ENCODE peak calls at places on chromosomes 6 and 20, in four cellular contexts. N is WTC11, E is SK-N-SH, O is K562. S is an unnamed sample.

GRCh38 chr6:3321875-3322274 is 63.1 kb downstream of the PSMG4 start:
- DNase-seq in N (no peak), E (no peak), O (no peak), S (no peak)

GRCh38 chr6:2875840-2876207 is 27.3 kb downstream of the SERPINB9 start:
- DNase-seq in O (no peak), E (peak), N (peak), S (no peak)

GRCh38 chr6:167760979-167761793 is 65.5 kb upstream of the AFDN start:
- DNase-seq in O (no peak), E (no peak), N (no peak), S (no peak)

GRCh38 chr20:5279661-5280060 is 37.1 kb downstream of the PROKR2 start:
- DNase-seq in N (no peak), O (no peak), E (no peak), S (no peak)

GRCh38 chr20:48599748-48600469 is 227.9 kb downstream of the PREX1 start:
- DNase-seq in N (peak), O (no peak), E (no peak), S (no peak)

GRCh38 chr20:6699931-6700562 is 67.4 kb upstream of the BMP2 start:
- DNase-seq in O (no peak), N (no peak), E (no peak), S (no peak)

GRCh38 chr6:34349226-34349625 is 43.2 kb downstream of the NUDT3 start:
- DNase-seq in N (no peak), O (no peak), E (no peak), S (no peak)

GRCh38 chr20:1940581-1940980 is 45.4 kb downstream of the SIRPA start:
- DNase-seq in N (no peak), O (no peak), E (no peak), S (no peak)

GRCh38 chr6:28486988-28487742 is 28.4 kb downstream of the GPX6 start:
- DNase-seq in E (no peak), O (no peak), N (no peak), S (no peak)

GRCh38 chr6:35049885-35050284 is 91.3 kb downstream of the TCP11 start:
- DNase-seq in E (peak), N (no peak), O (peak), S (no peak)

GRCh38 chr20:61940491-61940890 is 125.2 kb downstream of the TAF4 start:
- DNase-seq in E (no peak), N (peak), O (no peak), S (peak)

GRCh38 chr20:61940976-61941720 is 124.5 kb downstream of the TAF4 start:
- DNase-seq in O (no peak), N (peak), E (no peak), S (no peak)

GRCh38 chr20:61937963-61938838 is 127.5 kb downstream of the TAF4 start:
- DNase-seq in O (no peak), E (no peak), N (no peak), S (peak)

GRCh38 chr20:61938839-61939690 is 126.6 kb downstream of the TAF4 start:
- DNase-seq in N (peak), E (no peak), O (no peak), S (no peak)

GRCh38 chr20:61939691-61940360 is 125.9 kb downstream of the TAF4 start:
- DNase-seq in O (no peak), N (peak), E (no peak), S (no peak)
- TF ChIP-seq TEAD4 in O (no peak), N (no peak), E (no peak), S (no peak)

GRCh38 chr6:156691018-156691417 is 86.2 kb upstream of the ARID1B start:
- DNase-seq in O (no peak), E (no peak), N (no peak), S (no peak)
- TF ChIP-seq TEAD4 in O (no peak), E (no peak), N (no peak), S (no peak)

GRCh38 chr6:144745434-144745833 is 460.3 kb downstream of the UTRN start:
- DNase-seq in N (no peak), E (no peak), O (no peak), S (no peak)
- TF ChIP-seq TEAD4 in N (no peak), E (no peak), O (no peak), S (no peak)

DNA sequence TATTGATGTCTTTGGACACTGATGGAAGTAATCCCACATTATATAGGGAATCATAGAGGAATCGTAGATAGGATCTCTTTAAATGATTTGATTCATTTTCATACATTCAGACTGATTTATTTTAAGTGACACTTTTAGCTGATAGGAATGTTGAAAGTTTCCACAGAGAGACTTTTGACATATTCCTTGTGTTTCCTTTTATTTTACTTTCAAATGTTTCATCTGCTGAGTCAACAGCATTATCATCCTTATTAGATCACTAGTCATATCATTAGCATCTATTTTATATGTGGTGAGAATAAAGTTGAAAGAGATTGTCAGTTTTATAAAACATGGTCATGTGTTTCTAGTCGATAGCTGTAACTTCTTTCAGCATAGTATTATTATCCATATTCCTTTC is 13.4 kb downstream of the DCBLD1 start:
- DNase-seq in O (no peak), N (no peak), E (no peak), S (no peak)
- TF ChIP-seq TEAD4 in O (no peak), N (no peak), E (peak), S (no peak)

GRCh38 chr6:159104931-159105330 is 60.1 kb upstream of the TAGAP start:
- DNase-seq in E (no peak), O (no peak), N (no peak), S (no peak)

GRCh38 chr6:159106627-159107241 is 61.9 kb upstream of the TAGAP start:
- DNase-seq in E (no peak), N (peak), O (peak), S (no peak)

GRCh38 chr6:159107451-159108260 is 61.5 kb upstream of the FNDC1 start:
- DNase-seq in O (no peak), N (no peak), E (no peak), S (peak)

GRCh38 chr6:159104163-159104885 is 59.5 kb upstream of the TAGAP start:
- DNase-seq in E (peak), O (peak), N (peak), S (peak)

DNA sequence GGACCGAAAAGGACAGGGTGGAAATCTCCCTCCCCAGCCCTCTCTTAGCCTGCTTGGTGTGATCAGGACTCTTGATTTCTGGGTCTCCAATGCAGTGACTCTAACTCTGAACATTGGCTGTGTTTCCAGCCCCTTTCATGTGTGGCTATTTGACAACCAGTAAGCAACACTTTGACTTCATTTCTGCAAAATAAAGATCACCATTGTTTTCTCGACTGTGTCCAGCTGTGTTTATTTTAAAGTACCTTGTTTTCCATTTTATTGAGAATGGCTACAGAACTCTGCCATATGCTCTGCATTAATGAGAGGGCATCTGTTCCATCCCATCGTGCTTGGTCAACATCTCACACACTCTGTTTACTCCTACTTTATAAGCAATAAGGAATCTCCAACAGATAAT is 60.9 kb upstream of the TAGAP start:
- DNase-seq in O (no peak), N (no peak), E (no peak), S (no peak)
- TF ChIP-seq TEAD4 in O (no peak), N (no peak), E (no peak), S (no peak)

GRCh38 chr6:15200087-15200486 is 45.8 kb upstream of the JARID2 start:
- DNase-seq in E (no peak), O (no peak), N (no peak), S (no peak)
- TF ChIP-seq TEAD4 in E (no peak), O (no peak), N (no peak), S (no peak)